ENCODE peak calls at places on chromosomes 4 and X, in ten cellular contexts. R is SK-N-SH; L is endodermal cell; G is GM23248; V is K562; H is GM23338; O is OCI-LY7; T is upper lobe of right lung; K is CD4-positive, CD25-positive, alpha-beta regulatory T cell; C is tibial artery. N is an unnamed sample.

GRCh38 chr4:4685810-4686209 is 144.0 kb upstream of the STX18 start:
- DNase-seq in R (no peak), L (no peak), G (no peak), V (no peak), H (no peak), O (no peak), T (no peak), K (no peak), C (no peak), N (no peak)

GRCh38 chrX:15808254-15808653 is 18.0 kb downstream of the ZRSR2 start:
- DNase-seq in R (no peak), L (no peak), G (no peak), V (no peak), H (no peak), O (no peak), T (no peak), K (no peak), C (no peak), N (no peak)

GRCh38 chrX:132837126-132837525 is 121.3 kb downstream of the HS6ST2 start:
- DNase-seq in R (no peak), L (no peak), G (peak; percentile 11), V (no peak), H (no peak), O (no peak), T (no peak), K (no peak), C (no peak), N (no peak)

GRCh38 chr4:149175549-149175948 is 640.1 kb downstream of the IQCM start:
- DNase-seq in R (no peak), L (no peak), G (no peak), V (no peak), H (no peak), O (no peak), T (no peak), K (no peak), C (no peak), N (no peak)

GRCh38 chr4:10066206-10066605 is 44.9 kb upstream of the SLC2A9 start:
- DNase-seq in R (no peak), L (no peak), G (no peak), V (no peak), H (no peak), O (no peak), T (no peak), K (no peak), C (no peak), N (no peak)

GRCh38 chrX:135522878-135523693 is 2.6 kb downstream of the INTS6L start:
- DNase-seq in R (no peak), L (no peak), G (peak; percentile 8), V (no peak), H (no peak), O (no peak), T (no peak), K (peak; percentile 2), C (no peak), N (no peak)

GRCh38 chrX:110384490-110384889 is 25.8 kb downstream of the RTL9 start:
- DNase-seq in R (no peak), L (no peak), G (peak; percentile 80), V (peak; percentile 31), H (no peak), O (no peak), T (no peak), K (no peak), C (no peak), N (no peak)

GRCh38 chrX:23981711-23982110 is 45.3 kb downstream of the KLHL15 start:
- DNase-seq in R (no peak), L (no peak), G (no peak), V (no peak), H (no peak), O (no peak), T (no peak), K (no peak), C (no peak), N (no peak)

GRCh38 chr4:145681956-145682355 is 2.0 kb downstream of the C4orf51 start:
- DNase-seq in R (no peak), L (no peak), G (peak; percentile 69), V (no peak), H (no peak), O (no peak), T (no peak), K (no peak), C (no peak), N (no peak)

GRCh38 chr4:37687175-37687525 is 974 bp upstream of the RELL1 start:
- DNase-seq in R (no peak), L (no peak), G (no peak), V (no peak), H (no peak), O (no peak), T (no peak), K (no peak), C (no peak), N (no peak)

GRCh38 chr4:10761903-10762302 is 77.3 kb upstream of the CLNK start:
- DNase-seq in R (no peak), L (no peak), G (peak; percentile 53), V (no peak), H (no peak), O (no peak), T (no peak), K (no peak), C (no peak), N (no peak)

GRCh38 chrX:69398881-69399280 is 105.2 kb upstream of the NALF2 start:
- DNase-seq in R (no peak), L (no peak), G (no peak), V (no peak), H (no peak), O (no peak), T (no peak), K (no peak), C (no peak), N (no peak)

GRCh38 chrX:10399152-10399741 is 221.1 kb downstream of the MID1 start:
- DNase-seq in R (no peak), L (no peak), G (no peak), V (no peak), H (no peak), O (no peak), T (no peak), K (no peak), C (no peak), N (no peak)

GRCh38 chrX:66498672-66499296 is 140.1 kb downstream of the EDA2R start:
- DNase-seq in R (no peak), L (no peak), G (no peak), V (no peak), H (no peak), O (no peak), T (no peak), K (no peak), C (no peak), N (no peak)

GRCh38 chr4:1072830-1073446 is 40.4 kb downstream of the RNF212 start:
- DNase-seq in R (peak; percentile 61), L (peak; percentile 84), G (peak; percentile 73), V (peak; percentile 51), H (peak; percentile 68), O (peak; percentile 67), T (peak; percentile 62), K (peak; percentile 74), C (peak; percentile 73), N (no peak)

GRCh38 chr4:71377561-71377960 is 38.7 kb downstream of the SLC4A4 start:
- DNase-seq in R (no peak), L (no peak), G (peak; percentile 83), V (no peak), H (no peak), O (no peak), T (no peak), K (no peak), C (no peak), N (no peak)

GRCh38 chr4:33780952-33781655 is 2463.2 kb downstream of the ARAP2 start:
- DNase-seq in R (no peak), L (no peak), G (peak; percentile 55), V (no peak), H (no peak), O (no peak), T (no peak), K (no peak), C (no peak), N (no peak)

GRCh38 chr4:44638091-44638490 is 13.3 kb downstream of the YIPF7 start:
- DNase-seq in R (no peak), L (no peak), G (no peak), V (no peak), H (no peak), O (no peak), T (no peak), K (no peak), C (no peak), N (no peak)

GRCh38 chr4:55820260-55820659 is 670 bp downstream of the EXOC1L start:
- DNase-seq in R (no peak), L (no peak), G (no peak), V (no peak), H (no peak), O (no peak), T (no peak), K (no peak), C (no peak), N (no peak)

GRCh38 chr4:87908341-87908740 is 67.2 kb upstream of the SPP1 start:
- DNase-seq in R (no peak), L (no peak), G (no peak), V (no peak), H (no peak), O (no peak), T (no peak), K (no peak), C (no peak), N (no peak)
- H3K4me1 ChIP-seq in R (peaks cover 5% of the 10 kb centered on the region), L (peaks cover 13% of the 10 kb centered on the region), G (no peaks in the 10 kb centered on the region), V (no peaks in the 10 kb centered on the region), H (peaks cover 48% of the 10 kb centered on the region), O (no peaks in the 10 kb centered on the region), T (peaks cover 14% of the 10 kb centered on the region), K (no peaks in the 10 kb centered on the region), C (peaks cover 12% of the 10 kb centered on the region), N (peaks cover 9% of the 10 kb centered on the region)

DNA sequence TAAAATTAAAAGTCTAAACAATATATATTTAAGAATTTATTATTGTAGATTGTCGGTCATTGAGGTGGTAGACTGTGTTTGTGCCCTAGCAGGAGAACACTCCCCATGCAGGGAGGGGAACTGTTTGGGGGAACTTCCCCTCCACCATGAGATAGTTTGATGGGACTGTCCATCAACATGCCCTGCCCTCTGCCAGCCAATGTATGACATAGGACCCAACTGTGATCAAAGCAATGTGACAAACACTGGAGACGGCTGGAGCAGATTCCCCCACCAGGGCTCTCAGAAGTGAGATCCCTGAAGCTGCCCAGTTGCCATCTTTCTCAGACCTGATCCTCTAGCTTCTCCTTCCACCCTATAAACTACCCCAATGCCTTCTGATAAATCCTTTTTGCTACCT is 44.9 kb downstream of the SH3KBP1 start:
- DNase-seq in R (no peak), L (no peak), G (no peak), V (no peak), H (no peak), O (no peak), T (no peak), K (no peak), C (no peak), N (no peak)
- H3K4me1 ChIP-seq in R (peaks cover 3% of the 10 kb centered on the region), L (no peaks in the 10 kb centered on the region), G (peaks cover 16% of the 10 kb centered on the region), V (no peaks in the 10 kb centered on the region), H (peaks cover 19% of the 10 kb centered on the region), O (peaks cover 62% of the 10 kb centered on the region), T (no peaks in the 10 kb centered on the region), K (peaks cover 33% of the 10 kb centered on the region), C (no peaks in the 10 kb centered on the region), N (peaks cover 26% of the 10 kb centered on the region)

GRCh38 chr4:181685911-181686310 is 557.3 kb upstream of the TENM3 start:
- DNase-seq in R (no peak), L (no peak), G (peak; percentile 70), V (no peak), H (no peak), O (no peak), T (no peak), K (no peak), C (no peak), N (no peak)
- H3K4me1 ChIP-seq in R (no peaks in the 10 kb centered on the region), L (no peaks in the 10 kb centered on the region), G (peaks cover 22% of the 10 kb centered on the region), V (no peaks in the 10 kb centered on the region), H (peaks cover 21% of the 10 kb centered on the region), O (no peaks in the 10 kb centered on the region), T (no peaks in the 10 kb centered on the region), K (no peaks in the 10 kb centered on the region), C (no peaks in the 10 kb centered on the region), N (no peaks in the 10 kb centered on the region)

GRCh38 chr4:13081830-13082229 is 402.3 kb downstream of the RAB28 start:
- DNase-seq in R (no peak), L (no peak), G (no peak), V (no peak), H (no peak), O (no peak), T (no peak), K (no peak), C (no peak), N (no peak)
- H3K4me1 ChIP-seq in R (no peaks in the 10 kb centered on the region), L (no peaks in the 10 kb centered on the region), G (no peaks in the 10 kb centered on the region), V (no peaks in the 10 kb centered on the region), H (no peaks in the 10 kb centered on the region), O (no peaks in the 10 kb centered on the region), T (no peaks in the 10 kb centered on the region), K (no peaks in the 10 kb centered on the region), C (no peaks in the 10 kb centered on the region), N (no peaks in the 10 kb centered on the region)